ENCODE peak calls at places on chromosome 9, in seven cellular contexts. E is fibroblast of lung, D is GM23248, Y is astrocyte, K is IMR-90, R is hepatocyte, Q is neural progenitor cell. X is an unnamed sample. For H4K20me1, the result is how much of the 10 kb centered on the place peaks cover.

GRCh38 chr9:91811024-91811909 is 138.8 kb downstream of the ROR2 start:
- DNase-seq in K (no peak), Q (no peak), Y (no peak), D (no peak), R (no peak), E (no peak), X (no peak)

GRCh38 chr9:122256206-122256605 is 8.4 kb downstream of the RBM18 start:
- DNase-seq in K (no peak), D (no peak), Q (no peak), Y (no peak), E (no peak), R (no peak), X (no peak)

GRCh38 chr9:34588671-34589370 is 703 bp downstream of the CNTFR start:
- DNase-seq in E (no peak), Q (peak), R (no peak), Y (no peak), K (no peak), D (no peak), X (no peak)

GRCh38 chr9:26157411-26157810 is 479.2 kb upstream of the TUSC1 start:
- DNase-seq in Y (no peak), D (no peak), E (no peak), K (no peak), R (no peak), Q (no peak), X (no peak)

GRCh38 chr9:120009856-120010255 is 570.1 kb downstream of the CDK5RAP2 start:
- DNase-seq in Q (no peak), K (no peak), Y (no peak), E (no peak), R (no peak), D (no peak), X (no peak)

GRCh38 chr9:86794356-86795046 is 152.8 kb downstream of the GAS1 start:
- DNase-seq in E (peak), D (peak), Q (no peak), K (peak), R (peak), Y (peak), X (no peak)

GRCh38 chr9:4821994-4822544 is 29.3 kb downstream of the RCL1 start:
- DNase-seq in R (no peak), Q (no peak), E (no peak), K (no peak), Y (no peak), D (no peak), X (no peak)

GRCh38 chr9:135073081-135073740 is 14.3 kb upstream of the OLFM1 start:
- DNase-seq in K (no peak), Y (no peak), Q (no peak), D (no peak), E (no peak), R (no peak), X (no peak)

GRCh38 chr9:87383341-87384150 is 114.1 kb upstream of the DAPK1 start:
- DNase-seq in E (peak), K (no peak), Y (peak), R (no peak), D (peak), Q (no peak), X (no peak)

GRCh38 chr9:124760719-124761118 is 10.4 kb downstream of the NR6A1 start:
- DNase-seq in Y (no peak), K (no peak), R (no peak), E (no peak), D (no peak), Q (peak), X (no peak)

GRCh38 chr9:134284273-134284672 is 42.0 kb upstream of the RXRA start:
- DNase-seq in D (peak), K (no peak), Y (no peak), R (no peak), E (peak), Q (no peak), X (no peak)

GRCh38 chr9:114084282-114085073 is 6.4 kb upstream of the AMBP start:
- DNase-seq in K (no peak), D (peak), Y (no peak), R (no peak), E (no peak), Q (no peak), X (no peak)

GRCh38 chr9:21964925-21965385 is 29.2 kb downstream of the CDKN2A start:
- DNase-seq in K (no peak), Y (peak), E (peak), R (peak), D (peak), Q (peak), X (no peak)

GRCh38 chr9:105421154-105421553 is 26.7 kb upstream of the FSD1L start:
- DNase-seq in D (peak), K (peak), E (no peak), Y (no peak), Q (no peak), R (no peak), X (no peak)

GRCh38 chr9:95087659-95088242 is 229.8 kb downstream of the FANCC start:
- DNase-seq in R (no peak), Q (no peak), D (peak), Y (no peak), E (no peak), K (no peak), X (peak)

GRCh38 chr9:86454701-86455402 is 100.6 kb upstream of the TUT7 start:
- DNase-seq in E (peak), R (no peak), D (peak), Q (no peak), K (peak), Y (peak), X (no peak)

GRCh38 chr9:89304479-89305188 is 6.4 kb upstream of the CKS2 start:
- DNase-seq in Q (no peak), R (peak), D (no peak), E (no peak), Y (no peak), K (no peak), X (no peak)

GRCh38 chr9:126057461-126057860 is 269.2 kb upstream of the MVB12B start:
- DNase-seq in E (no peak), D (no peak), Y (no peak), R (no peak), Q (no peak), K (no peak), X (no peak)

GRCh38 chr9:21096901-21097255 is 19.1 kb upstream of the IFNB1 start:
- DNase-seq in Q (no peak), Y (no peak), K (no peak), R (no peak), E (no peak), D (no peak), X (no peak)

GRCh38 chr9:121075251-121076036 is 689 bp downstream of the CNTRL start:
- DNase-seq in D (peak), K (peak), Y (no peak), E (no peak), Q (peak), R (peak), X (no peak)

GRCh38 chr9:135579889-135580660 is 18.5 kb downstream of the PAEP start:
- DNase-seq in Y (no peak), D (no peak), Q (no peak), K (no peak), R (no peak), E (no peak), X (no peak)

GRCh38 chr9:123339666-123340414 is 16.2 kb upstream of the CRB2 start:
- DNase-seq in K (no peak), E (peak), Y (peak), R (no peak), Q (no peak), D (no peak), X (no peak)

GRCh38 chr9:4024281-4024680 is 275.6 kb downstream of the GLIS3 start:
- DNase-seq in Y (no peak), R (no peak), E (no peak), D (no peak), K (no peak), Q (no peak), X (no peak)

GRCh38 chr9:68501159-68501506 is 39.5 kb downstream of the TMEM252 start:
- DNase-seq in D (peak), E (no peak), Y (no peak), K (peak), R (no peak), Q (no peak), X (no peak)
- H3K4me3 ChIP-seq in D (no peak), E (no peak), Y (no peak), K (no peak), R (no peak), Q (no peak), X (no peak)

GRCh38 chr9:74500584-74500924 is 3.4 kb downstream of the RORB start:
- DNase-seq in E (no peak), Y (no peak), D (no peak), Q (peak), K (no peak), R (no peak), X (no peak)
- H4K20me1 ChIP-seq in E (under half), Y (under half), D (under half), Q (under half), K (under half), R (under half), X (under half)

DNA sequence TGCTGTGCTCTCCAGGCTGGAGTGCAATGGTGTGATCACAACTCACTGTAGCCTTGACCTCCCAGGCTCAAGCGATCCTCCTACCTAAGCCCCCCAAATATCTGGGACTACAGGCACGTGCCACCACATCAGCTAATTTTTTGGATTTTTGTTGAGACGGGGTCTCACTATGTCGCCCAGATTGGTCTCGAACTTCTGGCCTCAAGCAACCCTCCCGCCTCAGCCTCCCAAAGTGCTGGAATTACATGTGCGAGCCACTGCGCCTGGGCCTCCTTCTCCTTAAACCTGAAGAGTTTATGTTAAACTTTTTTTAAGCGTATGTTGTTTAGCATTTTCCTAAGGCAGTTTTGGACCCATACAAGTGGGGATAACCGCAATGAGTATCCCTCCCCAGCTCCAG is 30.8 kb upstream of the SUSD3 start:
- DNase-seq in K (no peak), Q (no peak), E (no peak), Y (no peak), R (no peak), D (no peak), X (no peak)
- H3K4me3 ChIP-seq in K (no peak), Q (no peak), E (no peak), Y (no peak), R (no peak), D (no peak), X (no peak)

DNA sequence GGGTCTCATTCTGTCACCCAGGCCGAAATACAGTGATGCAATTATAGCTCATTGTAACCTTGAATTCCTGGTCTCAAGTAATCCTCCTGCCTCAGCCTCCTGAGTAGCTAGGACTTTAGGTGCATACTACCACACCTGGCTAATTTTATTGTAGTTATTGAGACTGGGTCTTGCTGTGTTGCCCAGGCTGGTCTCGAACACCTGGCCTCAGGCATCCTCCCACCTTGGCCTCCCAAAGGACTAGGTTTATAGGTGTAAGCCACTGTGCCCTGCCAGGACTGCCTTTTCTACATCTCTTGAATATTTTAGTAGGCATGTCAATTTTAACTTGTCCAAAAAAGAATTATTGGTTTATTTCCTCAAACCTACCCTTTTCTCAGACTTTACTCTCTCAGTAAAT is 16.9 kb downstream of the DENND4C start:
- DNase-seq in Y (no peak), E (no peak), Q (no peak), K (no peak), R (no peak), D (no peak), X (no peak)
- H4K20me1 ChIP-seq in Y (half or more), E (under half), Q (under half), K (under half), R (half or more), D (under half), X (under half)

GRCh38 chr9:27572036-27572435 is 1.2 kb downstream of the C9orf72 start:
- DNase-seq in K (no peak), D (no peak), R (no peak), Q (no peak), Y (no peak), E (no peak), X (no peak)
- H3K4me3 ChIP-seq in K (no peak), D (peak), R (no peak), Q (peak), Y (no peak), E (peak), X (no peak)

GRCh38 chr9:100413839-100414420 is 13.0 kb upstream of the MSANTD3 start:
- DNase-seq in Q (no peak), D (no peak), R (no peak), E (no peak), Y (no peak), K (no peak), X (no peak)
- H4K20me1 ChIP-seq in Q (under half), D (under half), R (under half), E (under half), Y (under half), K (under half), X (under half)

GRCh38 chr9:136726118-136726517 is 13.7 kb downstream of the DIPK1B start:
- DNase-seq in E (no peak), D (no peak), K (no peak), Y (no peak), R (no peak), Q (no peak), X (no peak)
- H3K4me3 ChIP-seq in E (peak), D (peak), K (peak), Y (peak), R (peak), Q (no peak), X (peak)

GRCh38 chr9:38063363-38063707 is 5.7 kb downstream of the SHB start:
- DNase-seq in E (no peak), Y (no peak), K (no peak), D (no peak), R (no peak), Q (no peak), X (no peak)

GRCh38 chr9:38066167-38066906 is 2.7 kb downstream of the SHB start:
- DNase-seq in R (peak), E (no peak), Y (no peak), Q (peak), K (no peak), D (peak), X (no peak)

GRCh38 chr9:38066907-38067610 is 2.0 kb downstream of the SHB start:
- DNase-seq in Q (peak), Y (no peak), K (no peak), E (peak), D (peak), R (peak), X (no peak)

GRCh38 chr9:38065369-38066075 is 3.5 kb downstream of the SHB start:
- DNase-seq in E (no peak), R (no peak), K (no peak), Q (no peak), Y (no peak), D (no peak), X (no peak)

DNA sequence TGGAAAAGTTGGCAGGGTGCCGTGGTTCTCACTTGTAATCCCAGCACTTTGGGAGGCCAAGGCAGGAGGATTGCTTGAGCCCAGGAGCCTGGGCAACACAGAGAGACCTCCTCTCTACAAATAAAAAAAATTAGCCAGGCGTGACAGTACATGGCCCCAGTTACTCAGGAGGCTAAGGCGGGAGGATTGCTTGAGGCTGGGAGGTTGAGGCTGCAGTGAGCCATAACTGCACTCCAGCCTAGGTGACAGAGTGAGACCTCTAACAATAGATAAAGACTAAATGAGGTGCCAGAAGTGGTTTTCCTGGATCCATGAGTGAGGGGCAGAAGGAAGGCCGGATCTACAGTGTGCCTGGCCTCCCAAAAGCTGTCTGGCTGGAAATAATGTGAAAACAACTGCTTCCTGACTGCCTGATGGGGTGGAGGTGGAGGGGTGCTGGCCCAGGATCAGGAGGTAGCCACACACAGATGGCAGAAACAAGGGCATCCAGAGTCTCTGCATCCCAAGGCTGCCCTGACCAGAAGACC is 4.1 kb downstream of the SHB start:
- DNase-seq in Q (no peak), D (no peak), R (no peak), E (no peak), K (no peak), Y (no peak), X (no peak)
- H4K20me1 ChIP-seq in Q (under half), D (under half), R (under half), E (under half), K (half or more), Y (half or more), X (under half)